ENCODE peak calls at places on chromosomes 7 and 10, in five cellular contexts. D is sciatic nerve, M is Caco-2, K is iPS-NIHi11, A is NCI-H187. X is an unnamed sample.
A peak's percentile ranks its signal among the peaks of the same experiment; 100 is the strongest.

GRCh38 chr10:43214071-43214955 is 52.6 kb downstream of the RASGEF1A start:
- DNase-seq in M (no peak), A (no peak), K (no peak), D (no peak), X (no peak)

GRCh38 chr10:97196213-97197029 is 10.7 kb upstream of the SLIT1 start:
- DNase-seq in K (peak; percentile 85), A (peak; percentile 5), D (no peak), M (peak; percentile 62), X (no peak)

GRCh38 chr10:89206402-89207180 is 526 bp downstream of the CH25H start:
- DNase-seq in M (no peak), K (no peak), D (peak; percentile 67), A (no peak), X (no peak)

GRCh38 chr10:54758791-54759190 is 42.2 kb downstream of the PCDH15 start:
- DNase-seq in K (no peak), M (peak; percentile 32), A (no peak), D (no peak), X (no peak)

GRCh38 chr10:53233759-53234158 is 461.2 kb upstream of the MBL2 start:
- DNase-seq in A (no peak), M (no peak), D (no peak), K (no peak), X (no peak)

GRCh38 chr7:116501425-116502167 is 2.1 kb downstream of the CAV2 start:
- DNase-seq in M (no peak), D (no peak), K (no peak), A (no peak), X (no peak)

GRCh38 chr7:106704000-106704840 is 43.3 kb upstream of the CCDC71L start:
- DNase-seq in M (no peak), K (no peak), A (no peak), D (no peak), X (no peak)

GRCh38 chr10:114281461-114281860 is 42.4 kb downstream of the VWA2 start:
- DNase-seq in K (no peak), D (peak; percentile 49), A (no peak), M (no peak), X (no peak)

GRCh38 chr7:4610768-4611467 is 71.2 kb upstream of the FOXK1 start:
- DNase-seq in M (peak; percentile 69), K (peak; percentile 76), A (peak; percentile 31), D (no peak), X (peak; percentile 4)

GRCh38 chr7:1027285-1028043 is 16.9 kb upstream of the GPR146 start:
- DNase-seq in D (no peak), K (peak; percentile 67), A (no peak), M (no peak), X (no peak)

GRCh38 chr10:11395581-11396310 is 215.7 kb downstream of the USP6NL start:
- DNase-seq in K (no peak), M (no peak), D (peak; percentile 30), A (no peak), X (no peak)

GRCh38 chr7:74071121-74071520 is 12.5 kb upstream of the LIMK1 start:
- DNase-seq in K (no peak), D (no peak), A (no peak), M (no peak), X (no peak)